ENCODE peak calls at places on chromosome 10, in four cellular contexts. Z is mammary epithelial cell, S is left ventricle myocardium inferior, Q is osteoblast. U is an unnamed sample.

GRCh38 chr10:66924674-66925345 is 1.0 kb upstream of the LRRTM3 start:
- DNase-seq in Z (peak; percentile 40), S (no peak), Q (no peak), U (no peak)

GRCh38 chr10:76082956-76083355 is 651.5 kb downstream of the LRMDA start:
- DNase-seq in Z (peak; percentile 70), S (no peak), Q (no peak), U (no peak)

GRCh38 chr10:112898540-112899395 is 51.3 kb upstream of the TCF7L2 start:
- DNase-seq in Z (no peak), S (no peak), Q (no peak), U (no peak)

GRCh38 chr10:8393531-8393930 is 339.0 kb downstream of the GATA3 start:
- DNase-seq in Z (peak; percentile 41), S (no peak), Q (no peak), U (no peak)

GRCh38 chr10:42990016-42990720 is 86.7 kb upstream of the RET start:
- DNase-seq in Z (no peak), S (no peak), Q (peak; percentile 55), U (no peak)

GRCh38 chr10:33303988-33304387 is 30.5 kb downstream of the NRP1 start:
- DNase-seq in Z (no peak), S (no peak), Q (no peak), U (no peak)

GRCh38 chr10:101839421-101840063 is 4.1 kb downstream of the KCNIP2 start:
- DNase-seq in Z (peak; percentile 36), S (peak; percentile 48), Q (peak; percentile 97), U (no peak)

GRCh38 chr10:102672822-102673200 is 28.5 kb downstream of the TRIM8 start:
- DNase-seq in Z (no peak), S (no peak), Q (peak; percentile 38), U (no peak)

GRCh38 chr10:59808896-59809643 is 55.8 kb upstream of the MRLN start:
- DNase-seq in Z (peak; percentile 57), S (peak; percentile 72), Q (peak; percentile 30), U (peak; percentile 74)

GRCh38 chr10:77643795-77644468 is 6.3 kb upstream of the KCNMA1 start:
- DNase-seq in Z (peak; percentile 60), S (no peak), Q (no peak), U (no peak)

GRCh38 chr10:102644646-102645387 is 538 bp downstream of the TRIM8 start:
- DNase-seq in Z (peak; percentile 72), S (peak; percentile 85), Q (peak; percentile 91), U (peak; percentile 80)

GRCh38 chr10:96176985-96177384 is 46.9 kb downstream of the ZNF518A start:
- DNase-seq in Z (no peak), S (no peak), Q (no peak), U (no peak)

GRCh38 chr10:63375006-63375405 is 90.8 kb downstream of the JMJD1C start:
- DNase-seq in Z (peak; percentile 8), S (no peak), Q (no peak), U (no peak)

GRCh38 chr10:43253461-43254198 is 13.2 kb downstream of the RASGEF1A start:
- DNase-seq in Z (no peak), S (peak; percentile 9), Q (peak; percentile 83), U (peak; percentile 7)

GRCh38 chr10:37976091-37976879 is at the start of gene ZNF25:
- DNase-seq in Z (peak; percentile 98), S (peak; percentile 97), Q (peak; percentile 97), U (peak; percentile 99)
- H3K4me3 ChIP-seq in Z (peak within 1 kb of the TSS; percentile 78), S (peak within 1 kb of the TSS; percentile 98), Q (peak within 1 kb of the TSS; percentile 84), U (peak within 1 kb of the TSS; percentile 85)

GRCh38 chr10:30935078-30935477 is 96.6 kb downstream of the ZNF438 start:
- DNase-seq in Z (peak; percentile 1), S (no peak), Q (no peak), U (no peak)

GRCh38 chr10:30928742-30929141 is 102.9 kb downstream of the ZNF438 start:
- DNase-seq in Z (no peak), S (no peak), Q (no peak), U (no peak)

GRCh38 chr10:30929901-30930520 is 101.7 kb downstream of the ZNF438 start:
- DNase-seq in Z (no peak), S (no peak), Q (no peak), U (no peak)

DNA sequence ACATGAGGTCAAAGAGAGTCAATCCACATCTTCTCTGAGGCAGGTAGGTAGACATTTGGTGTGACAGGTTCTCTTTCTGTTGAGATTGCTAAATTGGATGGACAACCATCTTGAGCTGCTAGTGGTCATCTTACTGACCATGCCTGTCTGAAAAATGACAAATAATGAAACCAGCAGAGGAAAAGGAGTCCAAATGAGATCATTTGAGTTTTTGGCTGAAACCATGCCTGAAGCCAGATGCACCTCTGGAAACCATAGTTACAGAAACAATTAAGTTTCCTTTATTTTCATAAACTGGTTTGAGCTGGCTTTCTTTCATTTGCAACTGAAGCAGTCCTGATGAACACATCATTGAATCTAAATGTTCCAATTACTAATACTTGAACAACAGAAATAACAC is 100.6 kb downstream of the ZNF438 start:
- DNase-seq in Z (no peak), S (no peak), Q (no peak), U (no peak)
- H3K4me3 ChIP-seq in Z (no peak overlapping the region), S (no peak overlapping the region), Q (no peak overlapping the region), U (no peak overlapping the region)

GRCh38 chr10:13831711-13832110 is 244.9 kb downstream of the PRPF18 start:
- DNase-seq in Z (no peak), S (no peak), Q (no peak), U (no peak)

GRCh38 chr10:13830385-13830784 is 243.6 kb downstream of the PRPF18 start:
- DNase-seq in Z (no peak), S (no peak), Q (peak; percentile 73), U (no peak)

GRCh38 chr10:13823046-13823711 is 236.4 kb downstream of the PRPF18 start:
- DNase-seq in Z (no peak), S (no peak), Q (no peak), U (no peak)

GRCh38 chr10:13829790-13830189 is 243.0 kb downstream of the PRPF18 start:
- DNase-seq in Z (no peak), S (no peak), Q (no peak), U (no peak)

GRCh38 chr10:13827418-13827817 is 240.7 kb downstream of the PRPF18 start:
- DNase-seq in Z (no peak), S (no peak), Q (no peak), U (no peak)
- H3K4me3 ChIP-seq in Z (no peak overlapping the region), S (no peak overlapping the region), Q (peak overlapping the region; percentile 5), U (no peak overlapping the region)

GRCh38 chr10:124083740-124084397 is 9.5 kb downstream of the CHST15 start:
- DNase-seq in Z (no peak), S (no peak), Q (no peak), U (no peak)
- H3K4me3 ChIP-seq in Z (no peak overlapping the region), S (no peak overlapping the region), Q (no peak overlapping the region), U (no peak overlapping the region)

DNA sequence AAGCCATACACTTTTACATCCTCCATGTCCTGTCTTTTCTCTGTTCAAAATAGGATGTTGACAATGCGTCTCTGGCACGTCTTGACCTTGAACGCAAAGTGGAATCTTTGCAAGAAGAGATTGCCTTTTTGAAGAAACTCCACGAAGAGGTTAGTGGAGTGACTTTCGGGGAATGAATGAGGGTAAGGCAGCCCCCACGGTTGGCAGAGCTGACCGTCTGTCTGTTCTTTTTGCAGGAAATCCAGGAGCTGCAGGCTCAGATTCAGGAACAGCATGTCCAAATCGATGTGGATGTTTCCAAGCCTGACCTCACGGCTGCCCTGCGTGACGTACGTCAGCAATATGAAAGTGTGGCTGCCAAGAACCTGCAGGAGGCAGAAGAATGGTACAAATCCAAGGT is 5.5 kb downstream of the VIM start:
- DNase-seq in Z (no peak), S (peak; percentile 28), Q (no peak), U (peak; percentile 52)
- H3K4me3 ChIP-seq in Z (no peak overlapping the region), S (peak overlapping the region; percentile 90), Q (peak overlapping the region; percentile 59), U (no peak overlapping the region)

GRCh38 chr10:99659868-99660366 is 608 bp downstream of the ENTPD7 start:
- DNase-seq in Z (peak; percentile 28), S (no peak), Q (peak; percentile 62), U (no peak)

GRCh38 chr10:99658622-99659030 is 683 bp upstream of the ENTPD7 start:
- DNase-seq in Z (peak; percentile 71), S (peak; percentile 31), Q (peak; percentile 71), U (peak; percentile 19)

GRCh38 chr10:99659031-99659867 is at the start of gene ENTPD7:
- DNase-seq in Z (peak; percentile 98), S (peak; percentile 95), Q (peak; percentile 98), U (peak; percentile 92)

GRCh38 chr10:99661370-99661749 is 2.1 kb downstream of the ENTPD7 start:
- DNase-seq in Z (peak; percentile 94), S (no peak), Q (peak; percentile 93), U (no peak)

DNA sequence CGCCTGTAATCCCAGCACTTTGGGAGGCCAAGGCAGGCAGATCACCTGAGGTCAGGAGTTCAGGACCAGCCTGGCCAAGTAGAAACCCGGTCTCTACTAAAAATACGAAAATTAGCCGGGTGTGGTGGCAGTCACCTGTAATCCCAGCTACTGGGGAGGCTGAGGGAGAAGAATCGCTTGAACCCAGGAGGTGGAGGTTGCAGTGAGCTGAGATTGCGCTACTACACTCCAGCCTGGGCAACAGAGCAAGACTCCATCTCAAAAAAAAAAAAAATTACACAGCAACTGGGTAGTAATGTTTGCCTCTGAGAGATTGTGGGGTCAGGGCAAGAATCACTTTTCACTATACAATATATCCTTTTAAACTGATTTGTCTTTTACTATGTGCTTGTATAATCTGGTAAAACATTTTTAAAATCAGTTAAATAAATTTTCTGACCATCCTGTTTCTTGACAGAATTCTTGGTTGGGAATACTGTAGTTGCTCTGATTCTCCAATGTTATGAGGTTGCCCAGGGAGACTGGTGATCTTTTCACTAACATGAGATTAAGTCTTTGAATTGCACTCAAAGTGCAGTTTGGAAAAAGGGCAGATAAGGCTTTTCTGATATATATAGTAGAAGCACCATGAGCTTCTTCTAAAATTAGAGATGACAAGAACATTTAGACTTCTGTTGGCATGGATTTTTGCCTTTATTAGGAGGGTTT is 1.5 kb downstream of the ENTPD7 start:
- DNase-seq in Z (no peak), S (no peak), Q (peak; percentile 10), U (no peak)
- H3K4me3 ChIP-seq in Z (peak overlapping the region; percentile 94), S (peak overlapping the region; percentile 13), Q (peak overlapping the region; percentile 93), U (no peak overlapping the region)

GRCh38 chr10:128123853-128124252 is 2.4 kb downstream of the MKI67 start:
- DNase-seq in Z (no peak), S (no peak), Q (no peak), U (no peak)
- H3K4me3 ChIP-seq in Z (no peak overlapping the region), S (no peak overlapping the region), Q (peak overlapping the region; percentile 85), U (no peak overlapping the region)

DNA sequence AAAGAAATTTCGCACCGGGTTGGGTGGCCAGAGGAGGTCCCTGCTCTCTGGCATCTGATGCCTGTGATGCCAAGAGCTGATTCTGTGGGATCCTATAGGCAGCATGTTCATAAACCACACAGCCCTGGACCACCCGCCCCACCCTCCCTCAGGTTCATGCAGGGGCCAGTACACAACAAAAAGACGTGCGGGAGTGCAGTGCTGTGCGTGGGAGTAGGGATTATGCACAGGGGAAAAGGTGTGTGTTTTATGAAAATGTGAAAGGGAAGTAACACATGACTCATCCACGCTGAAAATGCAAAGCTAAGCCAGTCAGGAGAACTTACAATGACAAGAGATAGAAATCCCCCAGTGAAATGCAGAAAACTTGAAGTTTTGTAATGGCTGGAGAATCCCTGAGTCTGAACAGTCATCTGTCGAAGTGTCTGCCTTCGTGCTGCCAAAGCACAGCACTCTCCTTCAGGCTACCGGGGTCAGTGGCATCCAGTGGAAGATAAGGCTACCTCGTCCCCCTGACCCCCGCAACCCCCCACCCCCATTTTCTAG is 1.1 kb downstream of the KIAA1217 start:
- DNase-seq in Z (peak; percentile 91), S (no peak), Q (peak; percentile 81), U (peak; percentile 35)
- H3K4me3 ChIP-seq in Z (peak overlapping the region; percentile 25), S (peak overlapping the region; percentile 77), Q (peak overlapping the region; percentile 73), U (peak overlapping the region; percentile 55)

U was measured in uterus.